ENCODE peak calls at places on chromosomes 5 and 9, in ten cellular contexts. Y is body of pancreas; I is heart left ventricle; E is mesothelial cell of epicardium; J is tibial artery; T is HL-60; O is activated CD8-positive, alpha-beta T cell treated with anti-CD3 and anti-CD28 coated beads for 36 hours; A is keratinocyte; K is brain microvascular endothelial cell; G is CD4-positive, alpha-beta T cell. H is an unnamed sample.

GRCh38 chr9:126383395-126384104 is 56.9 kb downstream of the MVB12B start:
- DNase-seq in Y (no peak), I (no peak), E (no peak), J (no peak), T (no peak), O (no peak), A (no peak), K (no peak), G (no peak), H (no peak)

GRCh38 chr5:173963107-173963506 is 25.9 kb upstream of the C5orf47 start:
- DNase-seq in Y (no peak), I (no peak), E (no peak), J (no peak), T (no peak), O (no peak), A (no peak), K (peak), G (no peak), H (no peak)

GRCh38 chr9:111766066-111766465 is 28.7 kb downstream of the SHOC1 start:
- DNase-seq in Y (no peak), I (no peak), E (no peak), J (no peak), T (no peak), O (no peak), A (no peak), K (no peak), G (no peak), H (no peak)

GRCh38 chr5:140785905-140786686 is at the start of gene PCDHA1:
- DNase-seq in Y (no peak), I (no peak), E (no peak), J (no peak), T (no peak), O (no peak), A (no peak), K (no peak), G (no peak), H (no peak)

GRCh38 chr5:108749130-108749861 is 1.6 kb downstream of the FER start:
- DNase-seq in Y (no peak), I (no peak), E (no peak), J (peak), T (no peak), O (peak), A (no peak), K (no peak), G (no peak), H (peak)

GRCh38 chr5:176740702-176741565 is 69.4 kb upstream of the UNC5A start:
- DNase-seq in Y (no peak), I (peak), E (no peak), J (no peak), T (no peak), O (no peak), A (no peak), K (no peak), G (no peak), H (no peak)

GRCh38 chr9:115674091-115674490 is 479.5 kb upstream of the PAPPA start:
- DNase-seq in Y (no peak), I (no peak), E (no peak), J (no peak), T (no peak), O (no peak), A (no peak), K (no peak), G (no peak), H (no peak)

GRCh38 chr9:5453004-5453403 is 2.7 kb downstream of the CD274 start:
- DNase-seq in Y (no peak), I (no peak), E (no peak), J (no peak), T (no peak), O (no peak), A (no peak), K (no peak), G (no peak), H (no peak)

GRCh38 chr5:139232161-139232724 is 34.1 kb upstream of the SIL1 start:
- DNase-seq in Y (no peak), I (no peak), E (no peak), J (no peak), T (no peak), O (no peak), A (peak), K (no peak), G (no peak), H (no peak)

GRCh38 chr5:161086456-161086855 is 234.4 kb upstream of the ATP10B start:
- DNase-seq in Y (no peak), I (no peak), E (no peak), J (no peak), T (no peak), O (no peak), A (no peak), K (no peak), G (no peak), H (no peak)

GRCh38 chr5:54909911-54910870 is 75.2 kb downstream of the ESM1 start:
- DNase-seq in Y (no peak), I (no peak), E (no peak), J (no peak), T (no peak), O (no peak), A (no peak), K (peak), G (no peak), H (no peak)

DNA sequence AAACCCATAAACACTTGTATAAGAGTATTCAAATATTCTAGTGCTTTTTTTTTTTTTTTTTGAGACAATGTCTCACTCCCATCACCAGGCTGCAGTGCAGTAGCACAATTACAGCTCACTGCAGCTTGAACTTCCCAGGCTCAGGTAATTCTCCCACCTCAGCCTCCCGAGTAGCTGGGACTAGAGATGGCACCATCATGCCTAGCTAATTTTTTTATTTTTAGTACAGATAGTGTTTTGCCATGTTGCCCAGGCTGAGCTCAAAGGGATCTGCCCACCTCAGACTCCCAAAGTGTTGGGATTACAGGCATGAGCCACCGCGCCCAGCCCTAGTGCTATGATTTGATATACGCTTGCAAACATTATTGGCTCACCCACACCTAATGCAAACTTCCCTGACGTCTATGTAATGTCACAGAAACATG is 11.8 kb downstream of the IL6ST start:
- DNase-seq in Y (peak), I (no peak), E (no peak), J (no peak), T (no peak), O (peak), A (no peak), K (no peak), G (no peak), H (no peak)
- TF ChIP-seq CTCF in Y (no peak), I (no peak), E (no peak), J (no peak), T (no peak), O (peak), A (no peak), K (peak), G (peak), H (peak)

DNA sequence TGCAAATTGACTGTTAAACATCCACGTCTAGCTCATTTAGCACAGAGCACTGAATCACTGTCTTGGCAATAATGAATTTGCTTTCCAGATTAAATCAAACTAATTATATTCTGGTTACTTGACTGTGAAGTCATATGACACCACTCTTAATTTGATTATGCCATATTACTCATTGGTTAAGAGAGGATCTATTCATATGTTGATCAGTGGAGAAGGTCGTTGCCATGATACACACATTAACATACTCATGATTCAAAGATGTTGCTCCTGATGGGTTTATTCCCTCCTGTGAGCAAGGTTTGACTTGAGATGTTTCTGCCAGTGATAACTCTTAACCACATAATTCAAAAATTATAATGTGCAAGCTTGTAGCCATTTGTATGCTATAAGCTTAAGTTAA is 644.6 kb downstream of the EFNA5 start:
- DNase-seq in Y (no peak), I (no peak), E (no peak), J (no peak), T (no peak), O (no peak), A (no peak), K (no peak), G (no peak), H (no peak)
- TF ChIP-seq CTCF in Y (no peak), I (no peak), E (no peak), J (no peak), T (no peak), O (no peak), A (no peak), K (no peak), G (no peak), H (no peak)

GRCh38 chr9:19457694-19458009 is 48.8 kb downstream of the ACER2 start:
- DNase-seq in Y (no peak), I (no peak), E (no peak), J (no peak), T (no peak), O (no peak), A (no peak), K (no peak), G (no peak), H (no peak)
- TF ChIP-seq CTCF in Y (no peak), I (no peak), E (no peak), J (no peak), T (no peak), O (no peak), A (no peak), K (no peak), G (peak), H (no peak)

GRCh38 chr5:34015120-34015807 is 7.4 kb upstream of the AMACR start:
- DNase-seq in Y (no peak), I (no peak), E (no peak), J (no peak), T (no peak), O (peak), A (no peak), K (no peak), G (no peak), H (no peak)

GRCh38 chr5:34013547-34013946 is 5.7 kb upstream of the AMACR start:
- DNase-seq in Y (no peak), I (no peak), E (no peak), J (no peak), T (no peak), O (no peak), A (no peak), K (no peak), G (no peak), H (no peak)

GRCh38 chr5:34011521-34011920 is 3.7 kb upstream of the AMACR start:
- DNase-seq in Y (no peak), I (no peak), E (no peak), J (no peak), T (no peak), O (no peak), A (no peak), K (no peak), G (no peak), H (no peak)

GRCh38 chr5:34014614-34015013 is 6.8 kb upstream of the AMACR start:
- DNase-seq in Y (no peak), I (no peak), E (no peak), J (no peak), T (no peak), O (no peak), A (no peak), K (no peak), G (no peak), H (no peak)

DNA sequence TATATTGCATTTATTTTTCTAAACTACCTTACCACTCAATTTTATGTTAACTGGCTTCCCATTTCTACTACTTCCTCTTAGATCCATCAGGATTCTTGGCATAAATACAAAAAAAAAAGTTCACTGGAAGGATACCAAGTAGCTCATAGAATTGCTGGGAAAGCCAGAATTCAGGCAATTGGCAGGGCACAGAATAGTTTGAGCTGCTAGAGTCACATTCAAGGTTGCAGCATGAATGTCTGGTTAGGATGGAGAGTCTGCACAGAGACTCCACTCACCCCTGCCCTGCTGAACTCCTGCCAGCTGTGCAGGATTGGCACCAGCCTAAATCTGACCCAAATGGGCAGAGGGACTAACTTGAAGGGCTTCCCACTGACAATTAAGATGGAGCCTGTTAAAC is 4.9 kb upstream of the AMACR start:
- DNase-seq in Y (no peak), I (no peak), E (no peak), J (no peak), T (no peak), O (no peak), A (no peak), K (no peak), G (no peak), H (no peak)
- TF ChIP-seq CTCF in Y (no peak), I (no peak), E (no peak), J (no peak), T (no peak), O (no peak), A (no peak), K (no peak), G (no peak), H (no peak)

DNA sequence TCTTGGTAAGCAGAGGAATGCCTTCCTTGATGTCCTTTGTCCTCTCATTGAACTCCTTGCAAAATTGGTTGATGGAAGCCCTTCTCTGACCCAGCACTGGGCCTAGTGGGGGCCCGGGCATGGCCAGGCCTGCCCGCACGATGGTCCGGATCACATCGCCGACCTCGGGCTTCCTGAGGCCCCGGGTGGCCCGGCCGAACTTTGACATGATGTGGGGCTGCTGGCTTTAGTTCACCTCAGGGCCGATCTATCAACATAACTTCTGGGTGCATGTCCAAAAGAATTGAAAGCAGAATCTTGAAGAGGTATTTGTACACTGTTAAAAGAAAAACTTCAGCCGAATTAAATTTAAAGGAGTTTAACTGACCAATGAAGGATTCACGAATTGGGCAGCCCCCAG is 24.1 kb upstream of the GNPDA1 start:
- DNase-seq in Y (no peak), I (no peak), E (no peak), J (no peak), T (no peak), O (no peak), A (no peak), K (no peak), G (no peak), H (no peak)
- TF ChIP-seq CTCF in Y (no peak), I (no peak), E (no peak), J (no peak), T (no peak), O (no peak), A (no peak), K (no peak), G (no peak), H (no peak)

GRCh38 chr5:179147991-179148702 is 88.0 kb downstream of the ZNF354C start:
- DNase-seq in Y (no peak), I (peak), E (no peak), J (no peak), T (no peak), O (no peak), A (no peak), K (no peak), G (no peak), H (no peak)
- TF ChIP-seq CTCF in Y (no peak), I (no peak), E (no peak), J (no peak), T (no peak), O (no peak), A (no peak), K (no peak), G (no peak), H (no peak)

GRCh38 chr5:1770443-1770802 is 29.2 kb downstream of the MRPL36 start:
- DNase-seq in Y (no peak), I (no peak), E (no peak), J (no peak), T (no peak), O (no peak), A (no peak), K (no peak), G (no peak), H (no peak)

GRCh38 chr5:1769017-1769640 is 30.5 kb downstream of the MRPL36 start:
- DNase-seq in Y (no peak), I (no peak), E (no peak), J (no peak), T (no peak), O (no peak), A (no peak), K (no peak), G (no peak), H (no peak)

GRCh38 chr5:1768283-1769000 is 31.2 kb downstream of the MRPL36 start:
- DNase-seq in Y (no peak), I (peak), E (no peak), J (no peak), T (no peak), O (no peak), A (no peak), K (no peak), G (no peak), H (no peak)

GRCh38 chr5:1771149-1772065 is 28.2 kb downstream of the MRPL36 start:
- DNase-seq in Y (no peak), I (no peak), E (no peak), J (no peak), T (no peak), O (no peak), A (no peak), K (no peak), G (no peak), H (no peak)

GRCh38 chr5:1769752-1770442 is 29.7 kb downstream of the MRPL36 start:
- DNase-seq in Y (no peak), I (no peak), E (no peak), J (no peak), T (no peak), O (no peak), A (no peak), K (no peak), G (no peak), H (no peak)
- TF ChIP-seq CTCF in Y (no peak), I (no peak), E (no peak), J (no peak), T (no peak), O (no peak), A (no peak), K (no peak), G (no peak), H (no peak)

GRCh38 chr5:52869391-52869790 is 81.7 kb downstream of the ITGA1 start:
- DNase-seq in Y (no peak), I (no peak), E (no peak), J (no peak), T (no peak), O (no peak), A (no peak), K (no peak), G (no peak), H (no peak)

GRCh38 chr5:52868417-52868816 is 80.7 kb downstream of the ITGA1 start:
- DNase-seq in Y (no peak), I (no peak), E (no peak), J (no peak), T (no peak), O (no peak), A (no peak), K (no peak), G (no peak), H (no peak)

GRCh38 chr5:52867809-52868208 is 80.1 kb downstream of the ITGA1 start:
- DNase-seq in Y (no peak), I (no peak), E (no peak), J (no peak), T (no peak), O (no peak), A (no peak), K (peak), G (no peak), H (no peak)

GRCh38 chr5:52875827-52876226 is 88.1 kb downstream of the ITGA1 start:
- DNase-seq in Y (no peak), I (no peak), E (no peak), J (no peak), T (no peak), O (no peak), A (no peak), K (no peak), G (no peak), H (no peak)

DNA sequence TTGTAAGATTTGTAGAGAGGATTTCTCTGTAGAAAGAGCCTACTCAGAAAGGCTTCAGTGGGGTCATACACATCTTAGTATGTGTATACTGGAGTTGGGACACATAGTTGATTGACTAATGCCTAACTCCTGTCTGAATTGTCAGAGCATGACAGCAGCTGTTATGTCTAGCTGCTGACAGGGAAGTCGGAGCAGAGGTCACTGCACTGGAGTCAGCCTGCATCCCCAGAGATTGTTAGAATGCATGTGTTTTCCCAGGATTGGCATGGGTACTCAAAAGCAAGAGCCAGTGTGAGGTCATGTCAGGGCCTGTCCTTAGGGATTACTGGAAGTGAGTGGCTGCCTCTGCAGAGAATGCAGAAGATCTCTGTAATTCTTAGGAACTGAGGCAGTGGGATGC is 82.7 kb downstream of the ITGA1 start:
- DNase-seq in Y (no peak), I (no peak), E (no peak), J (no peak), T (no peak), O (no peak), A (no peak), K (peak), G (no peak), H (no peak)
- TF ChIP-seq CTCF in Y (no peak), I (no peak), E (no peak), J (no peak), T (no peak), O (no peak), A (no peak), K (no peak), G (no peak), H (no peak)

DNA sequence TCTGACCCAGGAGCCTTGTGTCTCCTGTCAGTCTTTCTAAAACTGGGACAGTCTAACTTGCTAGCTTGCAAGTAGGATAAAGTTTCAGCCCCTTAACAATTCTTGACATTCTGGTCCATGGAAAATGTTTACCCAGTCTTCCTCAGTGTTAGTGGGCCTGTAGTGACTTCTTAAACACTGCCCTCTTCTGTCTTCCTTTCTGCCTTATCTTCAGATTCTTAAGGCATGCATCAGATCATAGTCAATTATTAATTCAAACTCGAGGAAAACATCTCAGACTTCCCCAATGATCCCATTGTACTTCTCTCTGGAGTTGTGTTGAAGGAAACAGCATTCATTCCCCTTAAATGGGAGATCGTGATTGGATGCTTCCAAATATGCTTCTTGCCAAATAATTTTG is 1199.8 kb downstream of the DTWD2 start:
- DNase-seq in Y (no peak), I (no peak), E (no peak), J (no peak), T (no peak), O (no peak), A (no peak), K (no peak), G (no peak), H (no peak)
- TF ChIP-seq CTCF in Y (no peak), I (no peak), E (no peak), J (no peak), T (no peak), O (no peak), A (no peak), K (no peak), G (no peak), H (no peak)